ENCODE peak calls at places on chromosomes 3 and 15, in ten cellular contexts. One of them, this sample, is unnamed.

GRCh38 chr15:88484781-88485246 is 17.3 kb downstream of the MRPS11 start:
- DNase-seq in AG08395: peak
- DNase-seq in iris pigment epithelial cell: peak
- DNase-seq in brain microvascular endothelial cell: no peak
- DNase-seq in left ventricle myocardium superior: no peak
- DNase-seq in substantia nigra: no peak
- DNase-seq in nephron progenitor cell: no peak
- DNase-seq in colonic mucosa: no peak
- DNase-seq in neural progenitor cell: peak
- DNase-seq in ELR: peak
- DNase-seq in this sample: peak

GRCh38 chr3:145370870-145371269 is 790.1 kb downstream of the PLOD2 start:
- DNase-seq in brain microvascular endothelial cell: no peak
- DNase-seq in ELR: no peak
- DNase-seq in left ventricle myocardium superior: no peak
- DNase-seq in neural progenitor cell: no peak
- DNase-seq in colonic mucosa: no peak
- DNase-seq in AG08395: no peak
- DNase-seq in iris pigment epithelial cell: no peak
- DNase-seq in nephron progenitor cell: no peak
- DNase-seq in substantia nigra: no peak
- DNase-seq in this sample: no peak

GRCh38 chr3:156598413-156598812 is 43.5 kb upstream of the SSR3 start:
- DNase-seq in iris pigment epithelial cell: no peak
- DNase-seq in brain microvascular endothelial cell: no peak
- DNase-seq in nephron progenitor cell: no peak
- DNase-seq in left ventricle myocardium superior: no peak
- DNase-seq in ELR: no peak
- DNase-seq in neural progenitor cell: no peak
- DNase-seq in AG08395: no peak
- DNase-seq in colonic mucosa: no peak
- DNase-seq in substantia nigra: no peak
- DNase-seq in this sample: no peak

GRCh38 chr15:56733131-56734012 is at the start of gene ZNF280D:
- DNase-seq in ELR: peak
- DNase-seq in substantia nigra: peak
- DNase-seq in left ventricle myocardium superior: peak
- DNase-seq in nephron progenitor cell: peak
- DNase-seq in AG08395: peak
- DNase-seq in brain microvascular endothelial cell: peak
- DNase-seq in colonic mucosa: peak
- DNase-seq in neural progenitor cell: no peak
- DNase-seq in iris pigment epithelial cell: peak
- DNase-seq in this sample: peak

GRCh38 chr3:189146842-189147241 is 24.9 kb upstream of the TPRG1 start:
- DNase-seq in ELR: peak
- DNase-seq in nephron progenitor cell: peak
- DNase-seq in neural progenitor cell: no peak
- DNase-seq in colonic mucosa: no peak
- DNase-seq in left ventricle myocardium superior: no peak
- DNase-seq in AG08395: no peak
- DNase-seq in brain microvascular endothelial cell: no peak
- DNase-seq in substantia nigra: no peak
- DNase-seq in iris pigment epithelial cell: no peak
- DNase-seq in this sample: no peak

GRCh38 chr3:27910456-27910855 is 188.3 kb upstream of the EOMES start:
- DNase-seq in left ventricle myocardium superior: no peak
- DNase-seq in colonic mucosa: no peak
- DNase-seq in neural progenitor cell: no peak
- DNase-seq in iris pigment epithelial cell: no peak
- DNase-seq in ELR: no peak
- DNase-seq in brain microvascular endothelial cell: no peak
- DNase-seq in nephron progenitor cell: no peak
- DNase-seq in substantia nigra: no peak
- DNase-seq in AG08395: peak
- DNase-seq in this sample: no peak

GRCh38 chr15:34799825-34800168 is 4.4 kb upstream of the ACTC1 start:
- DNase-seq in neural progenitor cell: no peak
- DNase-seq in substantia nigra: no peak
- DNase-seq in brain microvascular endothelial cell: no peak
- DNase-seq in left ventricle myocardium superior: no peak
- DNase-seq in nephron progenitor cell: no peak
- DNase-seq in AG08395: no peak
- DNase-seq in iris pigment epithelial cell: no peak
- DNase-seq in colonic mucosa: no peak
- DNase-seq in ELR: no peak
- DNase-seq in this sample: peak

GRCh38 chr3:111636506-111636905 is 41.4 kb upstream of the ZBED2 start:
- DNase-seq in colonic mucosa: no peak
- DNase-seq in left ventricle myocardium superior: no peak
- DNase-seq in iris pigment epithelial cell: no peak
- DNase-seq in substantia nigra: no peak
- DNase-seq in brain microvascular endothelial cell: no peak
- DNase-seq in neural progenitor cell: peak
- DNase-seq in ELR: no peak
- DNase-seq in AG08395: no peak
- DNase-seq in nephron progenitor cell: peak
- DNase-seq in this sample: peak

GRCh38 chr15:48645558-48646330 is at the start of gene FBN1:
- DNase-seq in iris pigment epithelial cell: peak
- DNase-seq in colonic mucosa: peak
- DNase-seq in left ventricle myocardium superior: peak
- DNase-seq in neural progenitor cell: peak
- DNase-seq in nephron progenitor cell: peak
- DNase-seq in substantia nigra: peak
- DNase-seq in AG08395: peak
- DNase-seq in ELR: peak
- DNase-seq in brain microvascular endothelial cell: peak
- DNase-seq in this sample: peak

GRCh38 chr3:156298938-156299337 is 178.6 kb downstream of the KCNAB1 start:
- DNase-seq in ELR: no peak
- DNase-seq in brain microvascular endothelial cell: no peak
- DNase-seq in colonic mucosa: peak
- DNase-seq in neural progenitor cell: no peak
- DNase-seq in substantia nigra: no peak
- DNase-seq in nephron progenitor cell: no peak
- DNase-seq in iris pigment epithelial cell: no peak
- DNase-seq in left ventricle myocardium superior: peak
- DNase-seq in AG08395: no peak
- DNase-seq in this sample: no peak

GRCh38 chr3:166114448-166114847 is 277.2 kb upstream of the BCHE start:
- DNase-seq in left ventricle myocardium superior: no peak
- DNase-seq in iris pigment epithelial cell: no peak
- DNase-seq in brain microvascular endothelial cell: no peak
- DNase-seq in neural progenitor cell: no peak
- DNase-seq in nephron progenitor cell: no peak
- DNase-seq in colonic mucosa: no peak
- DNase-seq in ELR: no peak
- DNase-seq in AG08395: no peak
- DNase-seq in substantia nigra: no peak
- DNase-seq in this sample: no peak

GRCh38 chr15:97566957-97567356 is 393.5 kb upstream of the ARRDC4 start:
- DNase-seq in iris pigment epithelial cell: no peak
- DNase-seq in AG08395: no peak
- DNase-seq in substantia nigra: no peak
- DNase-seq in left ventricle myocardium superior: no peak
- DNase-seq in ELR: no peak
- DNase-seq in brain microvascular endothelial cell: peak
- DNase-seq in neural progenitor cell: no peak
- DNase-seq in nephron progenitor cell: no peak
- DNase-seq in colonic mucosa: no peak
- DNase-seq in this sample: peak

GRCh38 chr15:39149636-39150035 is 431.2 kb upstream of the THBS1 start:
- DNase-seq in brain microvascular endothelial cell: no peak
- DNase-seq in left ventricle myocardium superior: no peak
- DNase-seq in iris pigment epithelial cell: no peak
- DNase-seq in AG08395: no peak
- DNase-seq in neural progenitor cell: no peak
- DNase-seq in colonic mucosa: no peak
- DNase-seq in substantia nigra: no peak
- DNase-seq in ELR: no peak
- DNase-seq in nephron progenitor cell: no peak
- DNase-seq in this sample: no peak

GRCh38 chr15:67670647-67671305 is 128.3 kb downstream of the MAP2K5 start:
- DNase-seq in nephron progenitor cell: no peak
- DNase-seq in colonic mucosa: no peak
- DNase-seq in brain microvascular endothelial cell: no peak
- DNase-seq in neural progenitor cell: no peak
- DNase-seq in iris pigment epithelial cell: no peak
- DNase-seq in substantia nigra: no peak
- DNase-seq in left ventricle myocardium superior: no peak
- DNase-seq in ELR: no peak
- DNase-seq in AG08395: no peak
- DNase-seq in this sample: no peak

GRCh38 chr3:43540625-43541024 is 81.2 kb downstream of the ANO10 start:
- DNase-seq in AG08395: peak
- DNase-seq in ELR: no peak
- DNase-seq in left ventricle myocardium superior: no peak
- DNase-seq in nephron progenitor cell: no peak
- DNase-seq in neural progenitor cell: no peak
- DNase-seq in iris pigment epithelial cell: peak
- DNase-seq in substantia nigra: no peak
- DNase-seq in brain microvascular endothelial cell: no peak
- DNase-seq in colonic mucosa: no peak
- DNase-seq in this sample: no peak

GRCh38 chr3:37667359-37667758 is 194.3 kb upstream of the CTDSPL start:
- DNase-seq in substantia nigra: no peak
- DNase-seq in AG08395: no peak
- DNase-seq in ELR: no peak
- DNase-seq in brain microvascular endothelial cell: no peak
- DNase-seq in neural progenitor cell: no peak
- DNase-seq in iris pigment epithelial cell: no peak
- DNase-seq in left ventricle myocardium superior: peak
- DNase-seq in nephron progenitor cell: no peak
- DNase-seq in colonic mucosa: no peak
- DNase-seq in this sample: no peak

GRCh38 chr15:59266015-59266414 is 59.4 kb downstream of the LDHAL6B start:
- DNase-seq in nephron progenitor cell: no peak
- DNase-seq in substantia nigra: no peak
- DNase-seq in ELR: no peak
- DNase-seq in AG08395: no peak
- DNase-seq in colonic mucosa: peak
- DNase-seq in left ventricle myocardium superior: no peak
- DNase-seq in neural progenitor cell: no peak
- DNase-seq in iris pigment epithelial cell: no peak
- DNase-seq in brain microvascular endothelial cell: no peak
- DNase-seq in this sample: no peak

GRCh38 chr3:96863129-96863740 is 48.8 kb downstream of the EPHA6 start:
- DNase-seq in colonic mucosa: peak
- DNase-seq in substantia nigra: no peak
- DNase-seq in brain microvascular endothelial cell: peak
- DNase-seq in nephron progenitor cell: peak
- DNase-seq in left ventricle myocardium superior: no peak
- DNase-seq in neural progenitor cell: peak
- DNase-seq in iris pigment epithelial cell: peak
- DNase-seq in AG08395: no peak
- DNase-seq in ELR: peak
- DNase-seq in this sample: peak

GRCh38 chr15:90595760-90596155 is 66.0 kb downstream of the CRTC3 start:
- DNase-seq in brain microvascular endothelial cell: no peak
- DNase-seq in ELR: no peak
- DNase-seq in AG08395: no peak
- DNase-seq in iris pigment epithelial cell: no peak
- DNase-seq in colonic mucosa: no peak
- DNase-seq in nephron progenitor cell: no peak
- DNase-seq in neural progenitor cell: no peak
- DNase-seq in substantia nigra: no peak
- DNase-seq in left ventricle myocardium superior: no peak
- DNase-seq in this sample: no peak

GRCh38 chr3:79111375-79112052 is 656.3 kb downstream of the ROBO1 start:
- DNase-seq in AG08395: peak
- DNase-seq in iris pigment epithelial cell: peak
- DNase-seq in substantia nigra: no peak
- DNase-seq in brain microvascular endothelial cell: no peak
- DNase-seq in colonic mucosa: no peak
- DNase-seq in left ventricle myocardium superior: no peak
- DNase-seq in neural progenitor cell: no peak
- DNase-seq in nephron progenitor cell: no peak
- DNase-seq in ELR: no peak
- DNase-seq in this sample: peak

GRCh38 chr3:116083686-116084085 is 361.6 kb downstream of the LSAMP start:
- DNase-seq in colonic mucosa: no peak
- DNase-seq in AG08395: no peak
- DNase-seq in left ventricle myocardium superior: no peak
- DNase-seq in neural progenitor cell: no peak
- DNase-seq in ELR: peak
- DNase-seq in substantia nigra: no peak
- DNase-seq in iris pigment epithelial cell: peak
- DNase-seq in nephron progenitor cell: no peak
- DNase-seq in brain microvascular endothelial cell: peak
- DNase-seq in this sample: no peak

GRCh38 chr3:13561376-13561775 is 12.5 kb downstream of the FBLN2 start:
- DNase-seq in neural progenitor cell: no peak
- DNase-seq in nephron progenitor cell: no peak
- DNase-seq in AG08395: no peak
- DNase-seq in brain microvascular endothelial cell: no peak
- DNase-seq in left ventricle myocardium superior: no peak
- DNase-seq in colonic mucosa: no peak
- DNase-seq in iris pigment epithelial cell: no peak
- DNase-seq in substantia nigra: no peak
- DNase-seq in ELR: peak
- DNase-seq in this sample: no peak

GRCh38 chr3:186502138-186502941 is 41.8 kb downstream of the CRYGS start:
- DNase-seq in nephron progenitor cell: no peak
- DNase-seq in brain microvascular endothelial cell: no peak
- DNase-seq in left ventricle myocardium superior: no peak
- DNase-seq in neural progenitor cell: peak
- DNase-seq in ELR: no peak
- DNase-seq in substantia nigra: no peak
- DNase-seq in iris pigment epithelial cell: no peak
- DNase-seq in AG08395: no peak
- DNase-seq in colonic mucosa: no peak
- DNase-seq in this sample: peak

GRCh38 chr15:24621630-24622215 is 53.9 kb upstream of the NPAP1 start:
- DNase-seq in AG08395: no peak
- DNase-seq in colonic mucosa: no peak
- DNase-seq in left ventricle myocardium superior: no peak
- DNase-seq in nephron progenitor cell: no peak
- DNase-seq in ELR: no peak
- DNase-seq in neural progenitor cell: no peak
- DNase-seq in substantia nigra: no peak
- DNase-seq in iris pigment epithelial cell: no peak
- DNase-seq in brain microvascular endothelial cell: no peak
- DNase-seq in this sample: no peak

GRCh38 chr15:77064539-77065308 is 6.2 kb downstream of the TSPAN3 start:
- DNase-seq in neural progenitor cell: no peak
- DNase-seq in iris pigment epithelial cell: peak
- DNase-seq in brain microvascular endothelial cell: peak
- DNase-seq in colonic mucosa: no peak
- DNase-seq in nephron progenitor cell: no peak
- DNase-seq in substantia nigra: no peak
- DNase-seq in ELR: peak
- DNase-seq in AG08395: no peak
- DNase-seq in left ventricle myocardium superior: no peak
- DNase-seq in this sample: peak

GRCh38 chr15:100761253-100761935 is 118.2 kb upstream of the ALDH1A3 start:
- DNase-seq in ELR: no peak
- DNase-seq in substantia nigra: no peak
- DNase-seq in left ventricle myocardium superior: no peak
- DNase-seq in AG08395: no peak
- DNase-seq in colonic mucosa: no peak
- DNase-seq in brain microvascular endothelial cell: no peak
- DNase-seq in iris pigment epithelial cell: no peak
- DNase-seq in nephron progenitor cell: no peak
- DNase-seq in neural progenitor cell: no peak
- DNase-seq in this sample: no peak

GRCh38 chr3:144129536-144130214 is 158.1 kb downstream of the DIPK2A start:
- DNase-seq in nephron progenitor cell: no peak
- DNase-seq in AG08395: no peak
- DNase-seq in iris pigment epithelial cell: no peak
- DNase-seq in ELR: no peak
- DNase-seq in left ventricle myocardium superior: no peak
- DNase-seq in colonic mucosa: no peak
- DNase-seq in neural progenitor cell: no peak
- DNase-seq in brain microvascular endothelial cell: no peak
- DNase-seq in substantia nigra: no peak
- DNase-seq in this sample: no peak

GRCh38 chr15:70339551-70340517 is 242.1 kb upstream of the TLE3 start:
- DNase-seq in colonic mucosa: no peak
- DNase-seq in brain microvascular endothelial cell: peak
- DNase-seq in nephron progenitor cell: no peak
- DNase-seq in substantia nigra: no peak
- DNase-seq in neural progenitor cell: no peak
- DNase-seq in ELR: no peak
- DNase-seq in AG08395: peak
- DNase-seq in iris pigment epithelial cell: peak
- DNase-seq in left ventricle myocardium superior: no peak
- DNase-seq in this sample: peak